ENCODE peak calls at places on chromosomes 5 and 9, in nine cellular contexts. X, E, B, M, K, N, W, T and J are unnamed samples.

GRCh38 chr5:143976055-143976454 is 164.1 kb downstream of the HMHB1 start:
- DNase-seq in W (no peak), X (no peak), B (peak), M (no peak), K (no peak), T (no peak), N (no peak), E (no peak), J (no peak)

GRCh38 chr9:92671323-92671722 is 1.4 kb upstream of the IPPK start:
- DNase-seq in T (peak), K (peak), X (no peak), M (no peak), N (peak), E (peak), W (no peak), B (peak), J (peak)

GRCh38 chr5:76521240-76521758 is 101.9 kb downstream of the F2RL2 start:
- DNase-seq in N (peak), T (no peak), X (no peak), K (no peak), E (peak), M (no peak), W (no peak), B (peak), J (peak)

GRCh38 chr9:72954431-72955420 is 1.9 kb upstream of the ALDH1A1 start:
- DNase-seq in W (no peak), E (no peak), N (peak), K (no peak), X (no peak), B (no peak), M (no peak), T (peak), J (no peak)

GRCh38 chr9:110514861-110515260 is 64.7 kb downstream of the SVEP1 start:
- DNase-seq in X (no peak), M (no peak), W (no peak), K (no peak), N (no peak), E (no peak), B (no peak), T (no peak), J (no peak)

GRCh38 chr5:110414360-110414759 is 312.1 kb downstream of the TMEM232 start:
- DNase-seq in K (no peak), B (peak), W (no peak), E (peak), N (peak), X (peak), T (no peak), M (no peak), J (no peak)

GRCh38 chr9:84573098-84573497 is 96.4 kb upstream of the NTRK2 start:
- DNase-seq in X (no peak), E (no peak), W (no peak), T (no peak), N (no peak), K (no peak), B (no peak), M (no peak), J (no peak)

GRCh38 chr5:93120771-93121170 is 460.2 kb downstream of the NR2F1-AS1 start:
- DNase-seq in W (no peak), E (no peak), B (no peak), N (no peak), K (no peak), T (no peak), X (no peak), M (no peak), J (no peak)

GRCh38 chr5:61330879-61331406 is 1.1 kb upstream of the ZSWIM6 start:
- DNase-seq in X (no peak), E (peak), K (peak), B (peak), T (peak), W (peak), N (peak), M (peak), J (peak)

GRCh38 chr9:4143951-4144717 is 155.7 kb downstream of the GLIS3 start:
- DNase-seq in N (peak), X (no peak), E (peak), T (no peak), K (peak), M (no peak), B (peak), W (no peak), J (peak)

GRCh38 chr9:14343948-14344547 is 30.1 kb upstream of the NFIB start:
- DNase-seq in X (no peak), E (no peak), N (no peak), M (peak), W (no peak), B (no peak), T (peak), K (no peak), J (no peak)

GRCh38 chr5:121841900-121842299 is 9.8 kb upstream of the FTMT start:
- DNase-seq in B (peak), M (no peak), T (no peak), X (no peak), N (no peak), W (no peak), K (no peak), E (peak), J (no peak)

GRCh38 chr5:100900142-100900795 is 2.8 kb downstream of the ST8SIA4 start:
- DNase-seq in X (no peak), E (peak), M (no peak), N (peak), B (peak), T (peak), K (peak), W (peak), J (no peak)

GRCh38 chr9:97983524-97984187 is 515 bp downstream of the ANP32B start:
- DNase-seq in B (peak), W (peak), N (peak), K (no peak), E (no peak), X (no peak), M (peak), T (peak), J (peak)

GRCh38 chr9:125066839-125067619 is 76.3 kb downstream of the SCAI start:
- DNase-seq in E (peak), W (no peak), T (no peak), N (peak), M (no peak), K (no peak), X (no peak), B (peak), J (no peak)

GRCh38 chr5:72441861-72442540 is 65.2 kb downstream of the ZNF366 start:
- DNase-seq in W (no peak), E (peak), M (no peak), B (peak), K (peak), X (peak), N (peak), T (no peak), J (peak)

GRCh38 chr5:93497101-93497500 is 83.9 kb downstream of the NR2F1-AS1 start:
- DNase-seq in K (no peak), X (no peak), B (peak), W (no peak), N (peak), T (no peak), E (peak), M (no peak), J (no peak)

GRCh38 chr5:125584119-125584518 is 837.7 kb upstream of the ZNF608 start:
- DNase-seq in W (no peak), E (peak), T (no peak), B (peak), K (no peak), N (peak), M (no peak), X (no peak), J (no peak)

GRCh38 chr5:135141303-135142268 is 107.6 kb upstream of the PITX1 start:
- DNase-seq in W (no peak), K (no peak), B (peak), T (no peak), M (no peak), E (no peak), N (no peak), X (no peak), J (peak)

GRCh38 chr9:5326893-5327548 is 12.7 kb downstream of the RLN1 start:
- DNase-seq in E (no peak), T (no peak), N (peak), M (no peak), B (no peak), X (no peak), W (peak), K (no peak), J (no peak)

GRCh38 chr5:10018211-10018610 is 231.5 kb downstream of the ATPSCKMT start:
- DNase-seq in X (no peak), K (no peak), W (no peak), E (no peak), T (no peak), M (no peak), B (peak), N (peak), J (no peak)

GRCh38 chr9:95724253-95724991 is 151.1 kb upstream of the ERCC6L2 start:
- DNase-seq in B (no peak), K (no peak), W (no peak), N (no peak), X (no peak), T (no peak), M (no peak), E (no peak), J (no peak)

GRCh38 chr9:104412238-104412637 is 91.8 kb upstream of the OR13F1 start:
- DNase-seq in K (no peak), N (no peak), B (no peak), M (no peak), X (no peak), W (no peak), E (peak), T (no peak), J (no peak)

GRCh38 chr9:107375651-107376369 is 92.7 kb downstream of the RAD23B start:
- DNase-seq in T (no peak), X (no peak), B (no peak), M (no peak), N (peak), K (no peak), E (no peak), W (no peak), J (no peak)

GRCh38 chr5:111463304-111463703 is 49.0 kb downstream of the STARD4 start:
- DNase-seq in E (no peak), M (no peak), W (no peak), B (no peak), T (no peak), N (no peak), X (no peak), K (no peak), J (no peak)

GRCh38 chr5:38816083-38817030 is 29.5 kb upstream of the OSMR start:
- DNase-seq in X (no peak), K (peak), N (no peak), B (no peak), E (no peak), M (peak), W (no peak), T (no peak), J (peak)

GRCh38 chr5:166430491-166431319 is 1860.7 kb upstream of the WWC1 start:
- DNase-seq in W (no peak), M (no peak), K (no peak), E (no peak), B (no peak), N (peak), T (no peak), X (no peak), J (no peak)

GRCh38 chr5:171509467-171509866 is 90.0 kb downstream of the FGF18 start:
- DNase-seq in M (no peak), K (no peak), B (no peak), W (no peak), N (no peak), E (no peak), X (no peak), T (no peak), J (no peak)

GRCh38 chr9:2622361-2623045 is 916 bp downstream of the VLDLR start:
- DNase-seq in W (peak), T (peak), B (no peak), K (peak), N (peak), M (peak), X (no peak), E (no peak), J (no peak)

GRCh38 chr9:112041536-112042243 is 133.4 kb downstream of the SUSD1 start:
- DNase-seq in E (peak), N (peak), M (no peak), K (peak), T (peak), W (no peak), X (peak), B (peak), J (peak)

GRCh38 chr5:85204289-85204688 is 819.6 kb upstream of the EDIL3 start:
- DNase-seq in K (no peak), B (no peak), W (no peak), M (no peak), N (no peak), X (no peak), T (no peak), E (no peak), J (no peak)

GRCh38 chr9:91063471-91063870 is 261.9 kb downstream of the SYK start:
- DNase-seq in T (no peak), M (no peak), K (no peak), B (no peak), X (no peak), E (no peak), W (no peak), N (no peak), J (no peak)

GRCh38 chr9:72691671-72692070 is 170.3 kb downstream of the TMC1 start:
- DNase-seq in B (no peak), W (no peak), T (no peak), N (no peak), M (no peak), K (no peak), X (no peak), E (no peak), J (no peak)

GRCh38 chr5:170612256-170612656 is 108.4 kb downstream of the KCNIP1 start:
- DNase-seq in N (no peak), T (no peak), B (no peak), M (no peak), E (no peak), K (no peak), X (no peak), W (no peak), J (no peak)

GRCh38 chr9:68492801-68493200 is 47.9 kb downstream of the TMEM252 start:
- DNase-seq in M (no peak), B (no peak), K (no peak), X (no peak), N (no peak), W (no peak), E (no peak), T (no peak), J (no peak)

GRCh38 chr9:123322771-123323481 is 33.1 kb upstream of the CRB2 start:
- DNase-seq in X (no peak), K (no peak), N (no peak), W (no peak), E (no peak), M (no peak), B (no peak), T (no peak), J (no peak)

GRCh38 chr5:38653389-38653788 is 96.9 kb upstream of the LIFR start:
- DNase-seq in B (no peak), X (no peak), N (no peak), K (no peak), W (no peak), E (no peak), T (no peak), M (no peak), J (no peak)

GRCh38 chr5:14184725-14185124 is 41.6 kb downstream of the TRIO start:
- DNase-seq in T (no peak), E (peak), K (no peak), B (peak), N (no peak), W (no peak), M (no peak), X (no peak), J (no peak)

GRCh38 chr5:945691-946541 is 53.2 kb downstream of the TRIP13 start:
- DNase-seq in K (no peak), X (no peak), M (peak), W (no peak), N (no peak), B (no peak), E (peak), T (no peak), J (no peak)

GRCh38 chr9:131635285-131635684 is 90.0 kb downstream of the PRRT1B start:
- DNase-seq in B (peak), W (peak), E (peak), X (peak), K (peak), M (no peak), T (peak), N (peak), J (peak)

GRCh38 chr9:81686614-81687520 is 2.5 kb downstream of the TLE1 start:
- DNase-seq in X (no peak), K (peak), W (peak), N (peak), T (peak), B (peak), M (peak), E (peak), J (peak)
- TF ChIP-seq CTCF in X (peak), K (peak), W (peak), N (peak), T (peak), B (peak), M (peak), E (peak), J (peak)

GRCh38 chr5:119583684-119584083 is 45.7 kb upstream of the FAM170A start:
- DNase-seq in W (no peak), T (no peak), B (peak), M (no peak), N (no peak), E (no peak), K (no peak), X (peak), J (no peak)

GRCh38 chr5:119582987-119583386 is 46.4 kb upstream of the FAM170A start:
- DNase-seq in B (no peak), N (no peak), T (no peak), E (no peak), K (no peak), M (no peak), X (no peak), W (no peak), J (no peak)

GRCh38 chr5:119578937-119579336 is 50.4 kb upstream of the FAM170A start:
- DNase-seq in K (peak), B (no peak), N (peak), X (no peak), W (no peak), E (no peak), T (no peak), M (no peak), J (peak)
- TF ChIP-seq CTCF in K (peak), B (no peak), N (no peak), X (no peak), W (peak), E (no peak), T (no peak), M (peak), J (no peak)

DNA sequence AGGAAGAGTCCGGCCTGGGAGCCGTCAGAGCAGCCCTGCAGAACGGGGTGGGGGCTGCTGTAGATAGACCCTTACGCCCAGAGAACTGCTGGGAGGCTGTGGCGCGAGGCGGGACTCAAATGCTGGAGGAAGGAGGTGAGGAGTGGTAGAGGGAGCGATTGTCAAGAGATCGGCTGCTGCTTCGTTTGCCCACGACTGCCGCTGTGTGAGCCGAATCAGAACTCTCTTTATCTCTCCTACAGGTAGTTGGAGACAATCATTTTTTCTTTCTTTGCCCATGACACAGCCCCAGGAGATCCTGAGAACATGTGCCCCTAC is 446 bp downstream of the ZNF79 start:
- DNase-seq in K (no peak), E (no peak), N (no peak), W (no peak), X (no peak), M (no peak), B (no peak), T (no peak), J (no peak)
- TF ChIP-seq CTCF in K (peak), E (no peak), N (no peak), W (no peak), X (no peak), M (no peak), B (no peak), T (no peak), J (no peak)

GRCh38 chr5:66494437-66494836 is 101.8 kb upstream of the MAST4 start:
- DNase-seq in T (no peak), N (no peak), W (no peak), B (no peak), K (no peak), X (no peak), E (no peak), M (no peak), J (no peak)

GRCh38 chr5:66503203-66503789 is 92.9 kb upstream of the MAST4 start:
- DNase-seq in N (no peak), M (no peak), B (no peak), K (no peak), T (no peak), X (no peak), W (no peak), E (no peak), J (no peak)

DNA sequence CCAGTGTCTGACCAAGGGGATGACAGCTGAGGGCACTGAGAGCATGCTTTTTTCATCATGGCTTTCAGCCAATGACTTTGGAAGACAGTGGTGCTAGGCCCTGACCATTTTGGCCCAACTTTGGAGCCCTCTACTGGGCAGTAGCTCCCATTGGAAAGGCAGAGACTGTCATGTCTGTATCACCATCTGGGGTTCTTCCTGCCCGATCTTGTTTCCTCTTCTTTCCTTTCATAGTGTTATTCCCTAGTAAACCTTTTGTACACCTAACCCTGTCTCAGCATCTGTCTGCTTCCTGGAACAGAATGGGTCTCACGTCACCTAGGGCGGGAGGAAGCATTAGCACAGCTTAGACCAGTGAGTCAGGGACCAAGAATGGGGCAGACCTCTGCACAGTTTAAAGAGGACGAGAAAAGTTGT is 97.4 kb upstream of the MAST4 start:
- DNase-seq in T (no peak), N (peak), W (no peak), K (peak), B (peak), M (peak), X (no peak), E (no peak), J (peak)
- TF ChIP-seq CTCF in T (no peak), N (peak), W (no peak), K (peak), B (peak), M (peak), X (no peak), E (no peak), J (no peak)

GRCh38 chr9:129547063-129547462 is 73.8 kb downstream of the C9orf50 start:
- DNase-seq in N (no peak), E (no peak), B (no peak), X (no peak), K (no peak), M (no peak), W (no peak), T (no peak), J (no peak)

GRCh38 chr9:129548571-129549135 is 72.2 kb downstream of the C9orf50 start:
- DNase-seq in W (no peak), T (peak), E (no peak), N (no peak), K (no peak), M (no peak), B (no peak), X (no peak), J (no peak)

GRCh38 chr9:129542761-129543160 is 78.1 kb downstream of the C9orf50 start:
- DNase-seq in N (no peak), X (no peak), T (no peak), B (no peak), E (no peak), W (no peak), K (no peak), M (no peak), J (peak)

GRCh38 chr9:129547869-129548570 is 72.9 kb downstream of the C9orf50 start:
- DNase-seq in W (no peak), T (no peak), K (no peak), M (no peak), N (no peak), X (no peak), B (no peak), E (no peak), J (no peak)

GRCh38 chr9:129544766-129545165 is 76.1 kb downstream of the C9orf50 start:
- DNase-seq in B (peak), X (no peak), E (peak), N (peak), M (no peak), K (no peak), T (no peak), W (no peak), J (no peak)
- TF ChIP-seq CTCF in B (no peak), X (no peak), E (no peak), N (no peak), M (no peak), K (no peak), T (no peak), W (no peak), J (no peak)